ENCODE peak calls at places on chromosomes 4 and X, in six cellular contexts. C, L, W, Q, I and T are unnamed samples.

GRCh38 chr4:87406462-87406861 is 15.5 kb upstream of the HSD17B11 start:
- DNase-seq in Q (no peak), W (no peak), L (peak; percentile 93), C (no peak), I (no peak), T (no peak)

GRCh38 chr4:89299153-89299789 is 8.3 kb downstream of the GPRIN3 start:
- DNase-seq in L (no peak), Q (no peak), C (no peak), I (no peak), W (no peak), T (no peak)

GRCh38 chr4:159227984-159228383 is 125.1 kb downstream of the RAPGEF2 start:
- DNase-seq in W (peak; percentile 76), L (no peak), Q (no peak), I (peak; percentile 84), C (no peak), T (peak; percentile 38)

GRCh38 chr4:147787204-147787603 is 55.3 kb downstream of the ARHGAP10 start:
- DNase-seq in I (no peak), Q (no peak), C (no peak), L (no peak), W (no peak), T (peak; percentile 54)

GRCh38 chr4:38610844-38611550 is 53.0 kb upstream of the KLF3 start:
- DNase-seq in C (no peak), W (no peak), I (peak; percentile 16), Q (no peak), L (no peak), T (peak; percentile 85)

GRCh38 chr4:3823496-3824341 is 57.5 kb downstream of the ADRA2C start:
- DNase-seq in Q (no peak), W (no peak), I (no peak), C (no peak), L (no peak), T (no peak)

GRCh38 chr4:154315741-154316140 is 175.9 kb downstream of the DCHS2 start:
- DNase-seq in Q (no peak), I (no peak), C (no peak), L (no peak), W (no peak), T (no peak)

GRCh38 chrX:73577368-73577767 is 14.4 kb downstream of the CHIC1 start:
- DNase-seq in W (no peak), I (no peak), Q (no peak), C (no peak), L (no peak), T (no peak)

GRCh38 chrX:39721570-39722279 is 376.0 kb downstream of the BCOR start:
- DNase-seq in W (no peak), C (no peak), Q (no peak), I (no peak), L (no peak), T (no peak)

GRCh38 chr4:108361886-108362285 is 193.2 kb upstream of the LEF1 start:
- DNase-seq in L (no peak), W (no peak), I (no peak), Q (no peak), C (no peak), T (no peak)

DNA sequence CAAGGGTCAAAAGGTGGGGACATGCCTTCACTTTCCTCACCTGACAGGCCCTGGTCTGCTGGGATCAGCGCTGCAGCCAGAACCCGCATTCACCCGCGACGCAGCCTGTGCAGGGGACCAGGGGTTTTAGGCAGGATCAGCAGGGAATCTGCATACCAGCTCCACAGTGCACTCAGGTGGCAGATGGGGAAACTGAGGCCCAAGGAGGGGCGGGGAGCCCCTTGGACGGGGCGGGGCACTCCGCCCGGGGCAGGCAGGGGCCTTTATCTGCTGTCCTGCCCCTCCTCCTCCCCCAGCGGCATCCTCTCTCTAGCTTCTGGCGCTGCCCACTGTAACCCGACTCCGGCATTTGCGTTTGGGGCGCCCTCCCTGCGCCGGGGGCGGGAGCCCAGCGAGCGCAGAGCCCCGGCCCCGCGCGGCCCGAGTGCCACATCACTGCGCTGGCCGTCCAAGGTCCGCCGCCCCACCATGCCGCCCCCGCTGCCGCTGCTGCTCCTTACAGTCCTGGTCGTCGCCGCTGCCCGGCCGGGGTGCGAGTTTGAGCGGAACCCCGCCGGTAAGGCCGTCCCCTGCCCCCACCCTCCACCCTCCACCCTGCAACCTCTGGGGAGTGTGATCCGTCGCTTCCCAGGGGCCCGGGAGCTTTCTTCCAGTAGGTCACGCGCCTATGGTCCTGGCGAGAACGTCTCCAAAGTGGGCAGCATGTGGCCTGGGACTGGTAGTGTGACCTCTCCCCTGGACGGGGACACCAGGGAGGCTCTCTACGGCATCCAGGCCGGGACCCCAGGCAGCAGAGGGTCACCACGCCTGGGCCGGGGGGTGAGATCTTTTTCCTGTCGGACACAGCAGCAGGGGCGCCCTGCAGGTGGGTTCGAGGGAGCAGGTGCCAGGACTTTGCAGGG is at the start of gene CPZ:
- DNase-seq in L (no peak), C (no peak), I (no peak), W (no peak), Q (no peak), T (no peak)
- H3K4me3 ChIP-seq in L (no peak within 1 kb of the TSS), C (peak within 1 kb of the TSS; percentile 41), I (no peak within 1 kb of the TSS), W (no peak within 1 kb of the TSS), Q (peak within 1 kb of the TSS; percentile 2), T (no peak within 1 kb of the TSS)

DNA sequence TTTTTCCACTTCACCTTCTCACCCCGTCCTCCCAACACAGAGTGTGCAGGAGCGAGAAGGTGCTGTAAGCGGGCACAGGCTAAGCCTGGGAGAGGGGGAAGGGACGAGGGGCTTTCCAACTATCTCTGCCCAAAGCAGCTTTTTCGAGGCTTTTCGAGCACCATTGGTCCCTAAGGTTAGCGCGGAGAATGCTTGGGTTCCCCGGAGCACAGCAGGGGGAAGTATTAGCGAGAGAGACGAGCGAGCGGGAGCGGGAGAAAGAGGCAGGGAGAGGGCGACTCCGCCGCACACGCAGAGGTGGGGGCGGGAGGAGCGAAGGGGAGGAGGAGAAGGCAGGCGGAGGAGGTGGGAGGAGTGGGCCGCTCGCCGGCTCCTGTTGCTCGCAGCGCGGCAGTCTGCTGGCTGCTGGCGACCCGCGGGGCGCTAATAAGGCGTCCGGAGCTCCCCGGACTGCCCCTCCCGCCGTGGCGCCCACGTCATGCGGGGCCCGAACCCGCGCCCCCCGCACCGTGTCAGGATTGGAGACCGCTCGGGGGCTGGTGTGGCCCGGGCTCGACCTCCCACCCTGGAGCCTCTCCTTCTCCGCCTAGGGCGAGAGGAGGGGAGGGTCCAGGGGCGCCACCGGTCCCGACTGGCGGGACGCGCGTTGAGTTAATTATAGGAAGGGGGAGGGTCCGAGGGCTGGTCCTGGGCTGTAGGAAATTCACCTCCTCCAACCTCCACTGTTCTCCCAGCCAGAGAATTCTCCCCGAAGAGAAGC is at the start of gene ADAMTS3:
- DNase-seq in I (peak; percentile 43), C (no peak), Q (peak; percentile 53), W (peak; percentile 80), L (peak; percentile 6), T (peak; percentile 88)
- TF ChIP-seq POLR2A in I (no peak), C (no peak), Q (no peak), W (no peak), L (no peak), T (no peak)

GRCh38 chr4:2794707-2795557 is 2.0 kb downstream of the SH3BP2 start:
- DNase-seq in I (peak; percentile 73), W (peak; percentile 92), C (no peak), Q (peak; percentile 51), L (peak; percentile 74), T (peak; percentile 56)
- H3K4me3 ChIP-seq in I (peak overlapping the region; percentile 93), W (peak overlapping the region; percentile 71), C (peak overlapping the region; percentile 59), Q (peak overlapping the region; percentile 79), L (no peak overlapping the region), T (no peak overlapping the region)

GRCh38 chr4:10077101-10077491 is 39.5 kb downstream of the WDR1 start:
- DNase-seq in I (no peak), Q (peak; percentile 48), L (no peak), C (no peak), W (no peak), T (peak; percentile 67)

GRCh38 chr4:10075158-10075863 is 41.3 kb downstream of the WDR1 start:
- DNase-seq in W (no peak), Q (peak; percentile 37), C (no peak), L (no peak), I (no peak), T (no peak)

GRCh38 chr4:10074767-10075105 is 41.9 kb downstream of the WDR1 start:
- DNase-seq in W (no peak), C (no peak), L (peak; percentile 34), Q (peak; percentile 22), I (no peak), T (peak; percentile 80)

GRCh38 chr4:10077492-10078335 is 38.9 kb downstream of the WDR1 start:
- DNase-seq in W (no peak), C (no peak), Q (peak; percentile 51), I (no peak), L (no peak), T (no peak)

GRCh38 chr4:10075953-10076391 is 40.6 kb downstream of the WDR1 start:
- DNase-seq in L (no peak), Q (peak; percentile 48), W (no peak), I (no peak), C (no peak), T (no peak)
- TF ChIP-seq POLR2A in L (no peak), Q (no peak), W (no peak), I (no peak), C (no peak), T (no peak)

DNA sequence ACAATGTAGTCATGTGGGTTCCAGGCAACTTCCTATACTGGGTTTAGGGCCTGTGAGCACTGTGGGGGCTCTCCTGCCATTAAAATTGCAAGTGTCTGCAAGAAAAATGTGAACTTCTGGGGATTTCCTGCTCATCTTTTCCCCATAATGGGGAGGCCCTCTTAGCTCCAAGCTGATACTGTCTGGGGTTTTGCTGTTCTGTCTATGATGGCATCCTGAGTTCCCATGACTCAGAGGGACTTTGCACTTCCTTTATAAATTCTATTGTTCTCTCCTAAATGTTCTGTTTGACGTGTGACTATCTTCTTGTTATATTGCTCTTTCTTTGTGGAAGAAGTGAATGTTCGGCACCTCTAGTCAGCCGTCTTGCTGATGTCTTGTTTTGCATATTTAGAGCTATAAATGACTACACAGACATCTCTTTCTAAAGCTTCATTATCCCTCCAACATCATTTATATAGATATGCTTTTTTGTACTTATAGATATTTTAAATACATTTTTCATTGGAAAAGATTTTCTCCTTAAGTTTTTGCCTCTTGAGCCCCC is 465.8 kb downstream of the NAF1 start:
- DNase-seq in W (no peak), I (no peak), C (no peak), L (no peak), Q (no peak), T (no peak)
- H3K4me3 ChIP-seq in W (no peak overlapping the region), I (no peak overlapping the region), C (no peak overlapping the region), L (no peak overlapping the region), Q (no peak overlapping the region), T (no peak overlapping the region)